ENCODE peak calls at places on chromosomes 2 and 18, in nine cellular contexts. X is stimulated activated CD4-positive, alpha-beta T cell treated with anti-CD3 and anti-CD28 coated beads, TNF-alpha, amount 100 ng/mL, for 48 hours; G is body of pancreas; F is stimulated activated CD8-positive, alpha-beta memory T cell treated with anti-CD3 and anti-CD28 coated beads, Interleukin-7, amount 100 ng/mL, for 1 hour; M is posterior cingulate gyrus; C is head of caudate nucleus; O is GM12878; A is fibroblast of pulmonary artery; R is Right ventricle myocardium superior. U is an unnamed sample.

GRCh38 chr2:126208266-126208665 is 447.7 kb upstream of the GYPC start:
- DNase-seq in X (no peak), G (no peak), F (no peak), M (no peak), C (no peak), O (no peak), A (no peak), R (no peak), U (no peak)

GRCh38 chr2:191105082-191105481 is 45.7 kb downstream of the STAT4 start:
- DNase-seq in X (no peak), G (no peak), F (no peak), M (no peak), C (no peak), O (no peak), A (peak; percentile 38), R (no peak), U (no peak)

GRCh38 chr2:169716229-169716886 is 17.3 kb upstream of the KLHL23 start:
- DNase-seq in X (no peak), G (peak; percentile 25), F (no peak), M (no peak), C (no peak), O (no peak), A (peak; percentile 41), R (no peak), U (no peak)

GRCh38 chr2:46935071-46935470 is 19.5 kb upstream of the MCFD2 start:
- DNase-seq in X (no peak), G (no peak), F (no peak), M (no peak), C (no peak), O (no peak), A (no peak), R (no peak), U (no peak)

GRCh38 chr18:38459595-38459994 is 894.0 kb upstream of the CELF4 start:
- DNase-seq in X (no peak), G (no peak), F (no peak), M (no peak), C (no peak), O (no peak), A (no peak), R (no peak), U (no peak)

GRCh38 chr18:24368749-24369148 is 28.9 kb downstream of the OSBPL1A start:
- DNase-seq in X (peak; percentile 53), G (no peak), F (no peak), M (no peak), C (no peak), O (no peak), A (no peak), R (no peak), U (no peak)

GRCh38 chr2:20635096-20635475 is 15.8 kb downstream of the HS1BP3 start:
- DNase-seq in X (no peak), G (no peak), F (no peak), M (no peak), C (no peak), O (no peak), A (no peak), R (no peak), U (no peak)

GRCh38 chr18:457120-457519 is 43.4 kb downstream of the COLEC12 start:
- DNase-seq in X (no peak), G (no peak), F (no peak), M (no peak), C (no peak), O (no peak), A (peak; percentile 94), R (peak; percentile 70), U (no peak)

GRCh38 chr2:101063753-101064502 is 61.8 kb downstream of the RPL31 start:
- DNase-seq in X (no peak), G (no peak), F (no peak), M (no peak), C (no peak), O (no peak), A (peak; percentile 59), R (no peak), U (no peak)

GRCh38 chr2:160242863-160243552 is 42.9 kb upstream of the ITGB6 start:
- DNase-seq in X (no peak), G (no peak), F (no peak), M (no peak), C (no peak), O (no peak), A (no peak), R (no peak), U (no peak)

GRCh38 chr2:235908826-235909225 is 259.4 kb downstream of the GBX2 start:
- DNase-seq in X (no peak), G (no peak), F (no peak), M (no peak), C (no peak), O (peak; percentile 43), A (no peak), R (no peak), U (no peak)

U was measured in globus pallidus.